ENCODE peak calls at places on chromosomes 3 and 15, in eight cellular contexts. Q is stimulated activated naive CD8-positive, alpha-beta T cell treated with anti-CD3 and anti-CD28 coated beads, Interleukin-15, Interleukin-2, amounts not matched to agents 100 U/mL and 50 U/mL, for 24 hours; K is SK-MEL-5; N is posterior vena cava; T is endothelial cell; U is left cardiac atrium; Z is stimulated activated CD4-positive, alpha-beta T cell treated with anti-CD3 and anti-CD28 coated beads, Interleukin-1b, Interleukin-23, amount 100 ng/mL, for 24 hours; X is Right ventricle myocardium superior. D is an unnamed sample.

GRCh38 chr15:98154863-98155262 is 194.4 kb downstream of the ARRDC4 start:
- DNase-seq in Q (no peak), K (peak), N (no peak), T (no peak), U (no peak), Z (no peak), X (no peak), D (no peak)

GRCh38 chr3:9352917-9353823 is 9.7 kb upstream of the THUMPD3 start:
- DNase-seq in Q (peak), K (peak), N (peak), T (peak), U (peak), Z (no peak), X (peak), D (peak)

GRCh38 chr15:87609474-87609873 is 647.1 kb downstream of the NTRK3 start:
- DNase-seq in Q (no peak), K (no peak), N (no peak), T (no peak), U (no peak), Z (no peak), X (no peak), D (no peak)

GRCh38 chr3:183447206-183448001 is 19.0 kb upstream of the MCF2L2 start:
- DNase-seq in Q (peak), K (peak), N (peak), T (peak), U (peak), Z (peak), X (peak), D (peak)

GRCh38 chr3:29745237-29745870 is 464.5 kb downstream of the RBMS3 start:
- DNase-seq in Q (no peak), K (peak), N (no peak), T (no peak), U (no peak), Z (no peak), X (no peak), D (no peak)

GRCh38 chr3:111676177-111677021 is 81.3 kb upstream of the ZBED2 start:
- DNase-seq in Q (no peak), K (no peak), N (no peak), T (no peak), U (no peak), Z (no peak), X (no peak), D (no peak)

GRCh38 chr3:40782086-40782721 is 257.4 kb downstream of the ZNF621 start:
- DNase-seq in Q (no peak), K (peak), N (no peak), T (no peak), U (no peak), Z (no peak), X (no peak), D (no peak)

GRCh38 chr3:156802827-156803606 is 23.1 kb upstream of the LEKR1 start:
- DNase-seq in Q (no peak), K (no peak), N (no peak), T (no peak), U (no peak), Z (no peak), X (no peak), D (no peak)

GRCh38 chr3:18559323-18559972 is 134.3 kb upstream of the SATB1 start:
- DNase-seq in Q (peak), K (peak), N (no peak), T (peak), U (no peak), Z (no peak), X (no peak), D (no peak)

GRCh38 chr3:55471522-55472280 is 15.4 kb downstream of the WNT5A start:
- DNase-seq in Q (no peak), K (no peak), N (no peak), T (no peak), U (peak), Z (no peak), X (peak), D (no peak)

GRCh38 chr15:31605467-31605931 is 278.9 kb downstream of the KLF13 start:
- DNase-seq in Q (peak), K (peak), N (no peak), T (peak), U (no peak), Z (no peak), X (no peak), D (no peak)

GRCh38 chr3:16511561-16512434 is 1.7 kb downstream of the RFTN1 start:
- DNase-seq in Q (peak), K (no peak), N (peak), T (no peak), U (peak), Z (peak), X (peak), D (peak)

GRCh38 chr15:64774556-64775523 is 549 bp downstream of the RBPMS2 start:
- DNase-seq in Q (peak), K (no peak), N (no peak), T (peak), U (peak), Z (no peak), X (peak), D (no peak)

GRCh38 chr15:66964791-66965190 is 100.6 kb upstream of the SMAD3 start:
- DNase-seq in Q (no peak), K (no peak), N (no peak), T (no peak), U (no peak), Z (no peak), X (no peak), D (peak)

GRCh38 chr15:56468271-56468912 is 3.5 kb upstream of the MNS1 start:
- DNase-seq in Q (no peak), K (peak), N (no peak), T (no peak), U (no peak), Z (no peak), X (no peak), D (no peak)

GRCh38 chr15:60555291-60555690 is 76.3 kb upstream of the ICE2 start:
- DNase-seq in Q (no peak), K (no peak), N (no peak), T (no peak), U (no peak), Z (no peak), X (no peak), D (no peak)

GRCh38 chr3:197912770-197913476 is 37.1 kb upstream of the RPL35A start:
- DNase-seq in Q (no peak), K (no peak), N (no peak), T (no peak), U (peak), Z (no peak), X (no peak), D (no peak)

GRCh38 chr15:39539973-39540558 is 40.8 kb upstream of the THBS1 start:
- DNase-seq in Q (no peak), K (no peak), N (no peak), T (no peak), U (no peak), Z (no peak), X (no peak), D (no peak)

GRCh38 chr3:15262021-15262420 is 56.0 kb downstream of the CAPN7 start:
- DNase-seq in Q (no peak), K (no peak), N (no peak), T (no peak), U (no peak), Z (no peak), X (no peak), D (peak)

GRCh38 chr3:101823525-101823924 is 25.8 kb upstream of the NFKBIZ start:
- DNase-seq in Q (no peak), K (no peak), N (no peak), T (no peak), U (no peak), Z (no peak), X (no peak), D (no peak)

GRCh38 chr15:25668236-25668635 is 194.9 kb downstream of the ATP10A start:
- DNase-seq in Q (no peak), K (no peak), N (no peak), T (no peak), U (no peak), Z (no peak), X (no peak), D (no peak)

GRCh38 chr15:91265431-91265940 is 165.4 kb downstream of the SV2B start:
- DNase-seq in Q (no peak), K (no peak), N (no peak), T (no peak), U (no peak), Z (no peak), X (no peak), D (no peak)

GRCh38 chr3:46953265-46954010 is 23.1 kb downstream of the CCDC12 start:
- DNase-seq in Q (no peak), K (no peak), N (no peak), T (no peak), U (no peak), Z (no peak), X (no peak), D (no peak)

GRCh38 chr15:35089556-35089955 is 4.5 kb upstream of the NANOGP8 start:
- DNase-seq in Q (no peak), K (no peak), N (no peak), T (no peak), U (no peak), Z (no peak), X (no peak), D (no peak)

GRCh38 chr15:69612112-69612511 is 159.5 kb downstream of the RPLP1 start:
- DNase-seq in Q (no peak), K (no peak), N (no peak), T (no peak), U (no peak), Z (no peak), X (no peak), D (no peak)

GRCh38 chr3:142724682-142725351 is 983 bp downstream of the TRPC1 start:
- DNase-seq in Q (peak), K (peak), N (peak), T (peak), U (peak), Z (no peak), X (peak), D (peak)

GRCh38 chr15:34679326-34679725 is 75.5 kb downstream of the GJD2 start:
- DNase-seq in Q (no peak), K (no peak), N (no peak), T (no peak), U (no peak), Z (no peak), X (no peak), D (no peak)

GRCh38 chr15:70528816-70529215 is 234.5 kb downstream of the UACA start:
- DNase-seq in Q (no peak), K (no peak), N (no peak), T (no peak), U (no peak), Z (no peak), X (no peak), D (no peak)

GRCh38 chr3:33848624-33849347 is 50.4 kb downstream of the PDCD6IP start:
- DNase-seq in Q (peak), K (no peak), N (no peak), T (no peak), U (no peak), Z (no peak), X (no peak), D (no peak)

GRCh38 chr3:122493296-122493695 is 21.4 kb downstream of the KPNA1 start:
- DNase-seq in Q (no peak), K (peak), N (no peak), T (no peak), U (no peak), Z (no peak), X (no peak), D (no peak)

GRCh38 chr3:46127503-46127902 is 80.6 kb downstream of the CCR1 start:
- DNase-seq in Q (no peak), K (peak), N (no peak), T (no peak), U (no peak), Z (no peak), X (no peak), D (no peak)

GRCh38 chr3:106208979-106209378 is 340.2 kb upstream of the CBLB start:
- DNase-seq in Q (no peak), K (peak), N (no peak), T (no peak), U (no peak), Z (no peak), X (no peak), D (no peak)

GRCh38 chr3:10365316-10365715 is 44.4 kb upstream of the SEC13 start:
- DNase-seq in Q (no peak), K (no peak), N (peak), T (no peak), U (no peak), Z (no peak), X (peak), D (no peak)

GRCh38 chr15:34719883-34720148 is 35.0 kb downstream of the GJD2 start:
- DNase-seq in Q (no peak), K (no peak), N (no peak), T (no peak), U (no peak), Z (no peak), X (no peak), D (no peak)

GRCh38 chr3:182783106-182783505 is 10.2 kb upstream of the ATP11B start:
- DNase-seq in Q (no peak), K (no peak), N (no peak), T (no peak), U (no peak), Z (no peak), X (no peak), D (no peak)

GRCh38 chr15:62253294-62253693 is 88.2 kb upstream of the C2CD4B start:
- DNase-seq in Q (no peak), K (no peak), N (no peak), T (peak), U (no peak), Z (no peak), X (no peak), D (no peak)

GRCh38 chr3:127846576-127846975 is 24.3 kb upstream of the MGLL start:
- DNase-seq in Q (no peak), K (peak), N (no peak), T (no peak), U (no peak), Z (no peak), X (no peak), D (no peak)